ENCODE peak calls at places on chromosomes 5 and 9, in seven cellular contexts. Z is HCT116, Q is HepG2, U is GM12878, G is Panc1, C is K562, K is H1. R is an unnamed sample.

GRCh38 chr5:106801554-106801953 is 869.2 kb downstream of the EFNA5 start:
- DNase-seq in Z (no peak), Q (no peak), U (no peak), G (no peak), C (no peak), K (no peak), R (no peak)

GRCh38 chr5:33628781-33629180 is 188.0 kb downstream of the TARS1 start:
- DNase-seq in Z (no peak), Q (no peak), U (no peak), G (no peak), C (no peak), K (no peak), R (no peak)

GRCh38 chr5:149145138-149145537 is 3.8 kb downstream of the ABLIM3 start:
- DNase-seq in Z (no peak), Q (no peak), U (no peak), G (no peak), C (no peak), K (no peak), R (no peak)

GRCh38 chr9:137191691-137192447 is 3.4 kb downstream of the SSNA1 start:
- DNase-seq in Z (no peak), Q (no peak), U (no peak), G (no peak), C (no peak), K (no peak), R (no peak)

GRCh38 chr9:14270358-14271077 is 43.4 kb downstream of the NFIB start:
- DNase-seq in Z (no peak), Q (no peak), U (no peak), G (no peak), C (no peak), K (no peak), R (peak; percentile 43)

GRCh38 chr5:135210286-135211055 is 176.4 kb upstream of the PITX1 start:
- DNase-seq in Z (no peak), Q (no peak), U (no peak), G (no peak), C (no peak), K (no peak), R (no peak)

GRCh38 chr9:136062657-136063439 is 32.2 kb downstream of the NACC2 start:
- DNase-seq in Z (no peak), Q (no peak), U (no peak), G (no peak), C (no peak), K (no peak), R (peak; percentile 9)

GRCh38 chr9:101028346-101029299 is at the start of gene PLPPR1:
- DNase-seq in Z (no peak), Q (peak; percentile 89), U (no peak), G (no peak), C (no peak), K (peak; percentile 47), R (peak; percentile 78)

GRCh38 chr5:23507278-23507685 is at the start of gene PRDM9:
- DNase-seq in Z (no peak), Q (peak; percentile 61), U (no peak), G (no peak), C (peak; percentile 16), K (peak; percentile 10), R (peak; percentile 68)

GRCh38 chr5:156783092-156783491 is 67.0 kb upstream of the PPP1R2B start:
- DNase-seq in Z (no peak), Q (no peak), U (no peak), G (no peak), C (no peak), K (no peak), R (no peak)

GRCh38 chr9:75551866-75552265 is 338.6 kb upstream of the PCSK5 start:
- DNase-seq in Z (no peak), Q (no peak), U (no peak), G (no peak), C (no peak), K (no peak), R (no peak)

GRCh38 chr5:95913663-95914062 is 48.0 kb downstream of the ELL2 start:
- DNase-seq in Z (no peak), Q (no peak), U (no peak), G (no peak), C (no peak), K (no peak), R (no peak)

GRCh38 chr5:69271376-69271775 is 36.7 kb downstream of the CDK7 start:
- DNase-seq in Z (no peak), Q (no peak), U (no peak), G (no peak), C (no peak), K (no peak), R (no peak)

GRCh38 chr9:129885018-129885669 is 49.9 kb downstream of the USP20 start:
- DNase-seq in Z (no peak), Q (peak; percentile 33), U (peak; percentile 20), G (no peak), C (peak; percentile 68), K (no peak), R (no peak)

GRCh38 chr9:129884220-129885017 is 49.2 kb downstream of the USP20 start:
- DNase-seq in Z (peak; percentile 64), Q (peak; percentile 66), U (peak; percentile 83), G (no peak), C (peak; percentile 96), K (peak; percentile 79), R (peak; percentile 93)

GRCh38 chr9:129886226-129887174 is 51.2 kb downstream of the USP20 start:
- DNase-seq in Z (no peak), Q (no peak), U (peak; percentile 37), G (no peak), C (peak; percentile 63), K (no peak), R (no peak)

GRCh38 chr9:129887210-129888084 is 52.2 kb downstream of the USP20 start:
- DNase-seq in Z (no peak), Q (no peak), U (peak; percentile 56), G (no peak), C (peak; percentile 66), K (no peak), R (no peak)

GRCh38 chr9:129885670-129886106 is 50.4 kb downstream of the USP20 start:
- DNase-seq in Z (peak; percentile 57), Q (peak; percentile 66), U (peak; percentile 64), G (peak; percentile 24), C (peak; percentile 97), K (peak; percentile 56), R (peak; percentile 96)
- TF ChIP-seq SIN3A in Z (no peak), Q (no peak), U (no peak), G (peak; percentile 34), C (peak; percentile 24), K (no peak), R (peak; percentile 95)

GRCh38 chr5:669842-670395 is 23.2 kb downstream of the TPPP start:
- DNase-seq in Z (no peak), Q (no peak), U (no peak), G (no peak), C (no peak), K (no peak), R (no peak)

GRCh38 chr5:670396-671270 is 22.5 kb downstream of the TPPP start:
- DNase-seq in Z (no peak), Q (no peak), U (no peak), G (no peak), C (no peak), K (no peak), R (peak; percentile 7)

GRCh38 chr5:666816-667498 is 26.2 kb downstream of the TPPP start:
- DNase-seq in Z (no peak), Q (no peak), U (no peak), G (no peak), C (no peak), K (no peak), R (no peak)

GRCh38 chr5:668299-668995 is 24.7 kb downstream of the TPPP start:
- DNase-seq in Z (no peak), Q (no peak), U (no peak), G (no peak), C (no peak), K (no peak), R (no peak)

GRCh38 chr5:669111-669841 is 23.9 kb downstream of the TPPP start:
- DNase-seq in Z (no peak), Q (peak; percentile 20), U (no peak), G (no peak), C (peak; percentile 76), K (no peak), R (peak; percentile 71)
- TF ChIP-seq SIN3A in Z (no peak), Q (no peak), U (no peak), G (no peak), C (no peak), K (no peak), R (no peak)

DNA sequence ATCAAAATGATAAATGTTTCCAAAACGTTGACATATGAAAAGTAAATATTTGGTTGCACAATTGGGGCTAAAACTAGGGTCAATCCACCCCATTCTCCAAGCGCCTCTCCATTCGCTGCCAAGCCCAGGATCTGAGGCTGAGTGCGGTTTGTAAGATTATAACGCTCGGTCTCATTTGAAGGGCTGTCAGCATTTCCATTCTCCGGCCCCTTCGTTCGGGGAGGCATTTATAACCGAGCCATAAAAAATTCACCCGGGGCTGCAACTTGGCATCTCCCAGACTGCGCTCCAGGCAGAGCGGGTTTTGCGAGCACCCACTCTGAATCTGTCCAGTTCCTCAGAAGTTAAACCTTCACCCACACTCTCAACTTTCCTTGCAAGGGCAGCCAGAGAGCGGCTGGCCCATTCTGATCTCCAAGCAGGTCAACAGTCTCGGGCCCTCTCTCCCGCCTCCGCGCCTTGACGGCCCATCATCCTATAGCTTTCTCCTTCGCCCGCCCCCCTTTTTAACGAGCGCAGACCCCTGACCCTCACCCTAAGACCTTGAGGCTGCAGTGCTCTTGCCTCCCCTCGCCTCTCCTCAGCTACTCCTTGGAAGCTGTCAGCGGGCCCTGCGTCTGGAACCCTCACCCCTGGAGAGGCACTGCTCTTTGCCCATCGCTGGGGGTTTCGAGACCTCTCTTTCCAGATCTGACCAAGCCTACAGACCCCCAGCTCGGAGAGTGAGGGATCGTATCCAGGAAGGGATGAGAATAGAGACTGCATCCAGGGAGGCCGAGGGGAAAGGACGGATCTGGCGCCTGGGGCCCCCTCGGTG is 1.1 kb downstream of the SLIT3 start:
- DNase-seq in Z (no peak), Q (no peak), U (no peak), G (no peak), C (no peak), K (no peak), R (no peak)
- TF ChIP-seq SIN3A in Z (no peak), Q (no peak), U (no peak), G (no peak), C (no peak), K (no peak), R (no peak)

GRCh38 chr9:16624356-16624755 is 246.1 kb downstream of the BNC2 start:
- DNase-seq in Z (no peak), Q (no peak), U (no peak), G (no peak), C (no peak), K (no peak), R (no peak)

GRCh38 chr9:16626577-16627130 is 243.8 kb downstream of the BNC2 start:
- DNase-seq in Z (no peak), Q (no peak), U (no peak), G (peak; percentile 10), C (no peak), K (no peak), R (no peak)

GRCh38 chr9:16627967-16628366 is 242.5 kb downstream of the BNC2 start:
- DNase-seq in Z (no peak), Q (no peak), U (no peak), G (no peak), C (no peak), K (no peak), R (peak; percentile 33)

GRCh38 chr9:16625106-16625505 is 245.4 kb downstream of the BNC2 start:
- DNase-seq in Z (no peak), Q (no peak), U (no peak), G (no peak), C (no peak), K (no peak), R (no peak)

DNA sequence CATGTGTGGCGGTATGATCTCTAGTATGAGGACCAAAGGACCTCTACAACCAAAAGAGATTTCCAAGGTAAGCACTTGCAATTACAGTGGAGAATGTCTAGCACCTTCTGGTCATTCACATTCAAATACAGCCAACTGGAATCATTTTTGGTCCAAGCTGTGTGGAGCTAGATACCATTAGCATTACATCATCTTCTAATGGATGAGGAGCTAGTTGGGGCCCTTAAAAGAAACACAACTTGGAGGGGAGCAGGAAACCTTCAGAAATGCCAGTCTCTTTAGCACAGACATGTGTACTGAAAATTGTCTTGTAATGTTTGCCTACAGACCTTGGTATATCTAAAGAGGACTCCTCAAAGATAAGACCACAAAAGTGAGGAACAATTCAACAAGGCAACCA is 244.6 kb downstream of the BNC2 start:
- DNase-seq in Z (no peak), Q (no peak), U (no peak), G (no peak), C (no peak), K (no peak), R (no peak)
- TF ChIP-seq SIN3A in Z (no peak), Q (no peak), U (no peak), G (no peak), C (no peak), K (no peak), R (no peak)